ENCODE peak calls at places on chromosomes 13 and 19, in eight cellular contexts. F, L, K, Z, Q, P, G and A are unnamed samples.

GRCh38 chr13:43036386-43037220 is 13.2 kb downstream of the DNAJC15 start:
- DNase-seq in F (peak), L (no peak), G (no peak), K (no peak), P (no peak), Q (no peak), Z (no peak), A (no peak)

GRCh38 chr19:13277104-13277809 is 127.0 kb downstream of the IER2 start:
- DNase-seq in P (peak), Z (peak), Q (peak), F (peak), G (no peak), L (peak), K (peak), A (peak)

GRCh38 chr19:12042893-12043292 is 7.4 kb upstream of the ZNF433 start:
- DNase-seq in P (no peak), F (no peak), G (no peak), K (no peak), Q (no peak), L (no peak), Z (no peak), A (no peak)

GRCh38 chr13:72166102-72166660 is 299.2 kb upstream of the DACH1 start:
- DNase-seq in K (no peak), Z (no peak), G (no peak), Q (no peak), F (no peak), L (peak), P (no peak), A (no peak)

GRCh38 chr19:19217110-19217509 is 5.4 kb downstream of the NCAN start:
- DNase-seq in P (no peak), Q (no peak), Z (no peak), L (peak), F (peak), K (no peak), G (no peak), A (peak)

GRCh38 chr19:39150235-39150634 is 24.6 kb downstream of the PAK4 start:
- DNase-seq in P (no peak), F (no peak), Z (no peak), G (no peak), K (no peak), L (no peak), Q (no peak), A (no peak)

GRCh38 chr13:51001335-51001734 is 91.7 kb downstream of the RNASEH2B start:
- DNase-seq in F (no peak), L (no peak), Q (no peak), G (no peak), P (no peak), K (no peak), Z (no peak), A (no peak)

GRCh38 chr13:68064371-68064770 is 834.2 kb upstream of the PCDH9 start:
- DNase-seq in P (no peak), L (no peak), G (no peak), F (no peak), Z (no peak), K (no peak), Q (no peak), A (no peak)

GRCh38 chr19:18173572-18174294 is at the start of gene IFI30:
- DNase-seq in P (peak), L (peak), G (no peak), F (no peak), Z (no peak), Q (peak), K (peak), A (no peak)

GRCh38 chr19:2046046-2046907 is 4.8 kb downstream of the MKNK2 start:
- DNase-seq in K (no peak), Z (no peak), P (no peak), L (no peak), G (no peak), F (no peak), Q (no peak), A (no peak)

GRCh38 chr19:29622191-29623070 is 16.3 kb downstream of the POP4 start:
- DNase-seq in Z (no peak), G (no peak), P (peak), K (peak), F (no peak), L (no peak), Q (peak), A (no peak)

GRCh38 chr19:6464070-6464873 is at the start of gene CRB3:
- DNase-seq in L (no peak), F (no peak), K (peak), G (no peak), P (peak), Q (peak), Z (no peak), A (no peak)

GRCh38 chr19:10858204-10858828 is 10.1 kb downstream of the C19orf38 start:
- DNase-seq in F (no peak), L (peak), Q (no peak), P (no peak), G (no peak), K (peak), Z (no peak), A (no peak)